ENCODE peak calls at places on chromosome 5, in ten cellular contexts. One of them, this sample, is unnamed.

GRCh38 chr5:83306572-83307241 is 164.8 kb upstream of the VCAN start:
- DNase-seq in SHP77: no peak
- DNase-seq in coronary artery: peak
- DNase-seq in WTC11: no peak
- DNase-seq in progenitor cell of endocrine pancreas: no peak
- DNase-seq in PC-9: no peak
- DNase-seq in naive thymus-derived CD8-positive, alpha-beta T cell: no peak
- DNase-seq in AG20443: peak
- DNase-seq in activated CD4-positive, CD25-positive, alpha-beta regulatory T cell: no peak
- DNase-seq in CD4-positive, alpha-beta memory T cell: peak
- DNase-seq in this sample: peak

GRCh38 chr5:76693141-76693540 is 22.8 kb upstream of the F2R start:
- DNase-seq in PC-9: no peak
- DNase-seq in CD4-positive, alpha-beta memory T cell: no peak
- DNase-seq in coronary artery: no peak
- DNase-seq in SHP77: no peak
- DNase-seq in naive thymus-derived CD8-positive, alpha-beta T cell: no peak
- DNase-seq in AG20443: no peak
- DNase-seq in activated CD4-positive, CD25-positive, alpha-beta regulatory T cell: no peak
- DNase-seq in progenitor cell of endocrine pancreas: no peak
- DNase-seq in WTC11: no peak
- DNase-seq in this sample: no peak

GRCh38 chr5:125659316-125660071 is 763.7 kb upstream of the GRAMD2B start:
- DNase-seq in WTC11: no peak
- DNase-seq in CD4-positive, alpha-beta memory T cell: no peak
- DNase-seq in activated CD4-positive, CD25-positive, alpha-beta regulatory T cell: no peak
- DNase-seq in PC-9: no peak
- DNase-seq in progenitor cell of endocrine pancreas: no peak
- DNase-seq in naive thymus-derived CD8-positive, alpha-beta T cell: no peak
- DNase-seq in SHP77: no peak
- DNase-seq in AG20443: no peak
- DNase-seq in coronary artery: no peak
- DNase-seq in this sample: no peak

GRCh38 chr5:73513996-73514395 is 15.8 kb downstream of the BTF3 start:
- DNase-seq in AG20443: no peak
- DNase-seq in activated CD4-positive, CD25-positive, alpha-beta regulatory T cell: no peak
- DNase-seq in CD4-positive, alpha-beta memory T cell: no peak
- DNase-seq in WTC11: no peak
- DNase-seq in progenitor cell of endocrine pancreas: no peak
- DNase-seq in SHP77: no peak
- DNase-seq in coronary artery: no peak
- DNase-seq in naive thymus-derived CD8-positive, alpha-beta T cell: no peak
- DNase-seq in PC-9: peak
- DNase-seq in this sample: no peak

GRCh38 chr5:127031147-127031862 is 947 bp upstream of the MARCHF3 start:
- DNase-seq in CD4-positive, alpha-beta memory T cell: peak
- DNase-seq in WTC11: peak
- DNase-seq in naive thymus-derived CD8-positive, alpha-beta T cell: peak
- DNase-seq in SHP77: no peak
- DNase-seq in AG20443: no peak
- DNase-seq in progenitor cell of endocrine pancreas: no peak
- DNase-seq in activated CD4-positive, CD25-positive, alpha-beta regulatory T cell: no peak
- DNase-seq in PC-9: no peak
- DNase-seq in coronary artery: no peak
- DNase-seq in this sample: no peak

GRCh38 chr5:139459451-139459934 is 3.0 kb downstream of the ECSCR start:
- DNase-seq in progenitor cell of endocrine pancreas: no peak
- DNase-seq in activated CD4-positive, CD25-positive, alpha-beta regulatory T cell: no peak
- DNase-seq in coronary artery: no peak
- DNase-seq in CD4-positive, alpha-beta memory T cell: peak
- DNase-seq in naive thymus-derived CD8-positive, alpha-beta T cell: no peak
- DNase-seq in PC-9: no peak
- DNase-seq in SHP77: no peak
- DNase-seq in AG20443: no peak
- DNase-seq in WTC11: no peak
- DNase-seq in this sample: no peak

GRCh38 chr5:113507601-113508000 is 5.9 kb upstream of the YTHDC2 start:
- DNase-seq in coronary artery: no peak
- DNase-seq in progenitor cell of endocrine pancreas: no peak
- DNase-seq in CD4-positive, alpha-beta memory T cell: no peak
- DNase-seq in WTC11: no peak
- DNase-seq in SHP77: no peak
- DNase-seq in activated CD4-positive, CD25-positive, alpha-beta regulatory T cell: no peak
- DNase-seq in naive thymus-derived CD8-positive, alpha-beta T cell: no peak
- DNase-seq in PC-9: peak
- DNase-seq in AG20443: no peak
- DNase-seq in this sample: no peak

GRCh38 chr5:39102684-39103155 is 28.5 kb upstream of the RICTOR start:
- DNase-seq in naive thymus-derived CD8-positive, alpha-beta T cell: no peak
- DNase-seq in progenitor cell of endocrine pancreas: no peak
- DNase-seq in activated CD4-positive, CD25-positive, alpha-beta regulatory T cell: no peak
- DNase-seq in AG20443: no peak
- DNase-seq in CD4-positive, alpha-beta memory T cell: no peak
- DNase-seq in PC-9: no peak
- DNase-seq in WTC11: no peak
- DNase-seq in coronary artery: no peak
- DNase-seq in SHP77: no peak
- DNase-seq in this sample: no peak

GRCh38 chr5:72837524-72838096 is 21.1 kb downstream of the TNPO1 start:
- DNase-seq in WTC11: no peak
- DNase-seq in PC-9: no peak
- DNase-seq in coronary artery: no peak
- DNase-seq in naive thymus-derived CD8-positive, alpha-beta T cell: no peak
- DNase-seq in SHP77: no peak
- DNase-seq in AG20443: no peak
- DNase-seq in CD4-positive, alpha-beta memory T cell: no peak
- DNase-seq in activated CD4-positive, CD25-positive, alpha-beta regulatory T cell: no peak
- DNase-seq in progenitor cell of endocrine pancreas: no peak
- DNase-seq in this sample: no peak

GRCh38 chr5:42507451-42508092 is 84.3 kb downstream of the GHR start:
- DNase-seq in progenitor cell of endocrine pancreas: no peak
- DNase-seq in PC-9: no peak
- DNase-seq in SHP77: no peak
- DNase-seq in WTC11: no peak
- DNase-seq in naive thymus-derived CD8-positive, alpha-beta T cell: no peak
- DNase-seq in coronary artery: no peak
- DNase-seq in AG20443: no peak
- DNase-seq in CD4-positive, alpha-beta memory T cell: no peak
- DNase-seq in activated CD4-positive, CD25-positive, alpha-beta regulatory T cell: no peak
- DNase-seq in this sample: no peak

GRCh38 chr5:177997319-177997670 is 1.3 kb upstream of the PROP1 start:
- DNase-seq in activated CD4-positive, CD25-positive, alpha-beta regulatory T cell: no peak
- DNase-seq in AG20443: peak
- DNase-seq in SHP77: no peak
- DNase-seq in naive thymus-derived CD8-positive, alpha-beta T cell: no peak
- DNase-seq in PC-9: no peak
- DNase-seq in progenitor cell of endocrine pancreas: no peak
- DNase-seq in CD4-positive, alpha-beta memory T cell: no peak
- DNase-seq in coronary artery: no peak
- DNase-seq in WTC11: no peak
- DNase-seq in this sample: no peak

GRCh38 chr5:100731768-100732167 is 171.3 kb downstream of the ST8SIA4 start:
- DNase-seq in progenitor cell of endocrine pancreas: no peak
- DNase-seq in naive thymus-derived CD8-positive, alpha-beta T cell: peak
- DNase-seq in activated CD4-positive, CD25-positive, alpha-beta regulatory T cell: no peak
- DNase-seq in CD4-positive, alpha-beta memory T cell: peak
- DNase-seq in coronary artery: no peak
- DNase-seq in AG20443: no peak
- DNase-seq in PC-9: no peak
- DNase-seq in WTC11: no peak
- DNase-seq in SHP77: peak
- DNase-seq in this sample: no peak

GRCh38 chr5:87390075-87390474 is 22.7 kb downstream of the CCNH start:
- DNase-seq in WTC11: no peak
- DNase-seq in CD4-positive, alpha-beta memory T cell: no peak
- DNase-seq in progenitor cell of endocrine pancreas: no peak
- DNase-seq in AG20443: no peak
- DNase-seq in activated CD4-positive, CD25-positive, alpha-beta regulatory T cell: no peak
- DNase-seq in coronary artery: no peak
- DNase-seq in naive thymus-derived CD8-positive, alpha-beta T cell: no peak
- DNase-seq in SHP77: no peak
- DNase-seq in PC-9: no peak
- DNase-seq in this sample: no peak

GRCh38 chr5:162603399-162603798 is 535.8 kb downstream of the GABRG2 start:
- DNase-seq in AG20443: no peak
- DNase-seq in progenitor cell of endocrine pancreas: no peak
- DNase-seq in activated CD4-positive, CD25-positive, alpha-beta regulatory T cell: no peak
- DNase-seq in CD4-positive, alpha-beta memory T cell: no peak
- DNase-seq in naive thymus-derived CD8-positive, alpha-beta T cell: no peak
- DNase-seq in PC-9: no peak
- DNase-seq in WTC11: no peak
- DNase-seq in coronary artery: no peak
- DNase-seq in SHP77: no peak
- DNase-seq in this sample: no peak

GRCh38 chr5:7789567-7789966 is 61.4 kb downstream of the CFAP90 start:
- DNase-seq in activated CD4-positive, CD25-positive, alpha-beta regulatory T cell: no peak
- DNase-seq in CD4-positive, alpha-beta memory T cell: no peak
- DNase-seq in PC-9: no peak
- DNase-seq in SHP77: no peak
- DNase-seq in WTC11: no peak
- DNase-seq in AG20443: no peak
- DNase-seq in progenitor cell of endocrine pancreas: no peak
- DNase-seq in naive thymus-derived CD8-positive, alpha-beta T cell: no peak
- DNase-seq in coronary artery: no peak
- DNase-seq in this sample: no peak

GRCh38 chr5:451587-452458 is 8.8 kb downstream of the EXOC3 start:
- DNase-seq in coronary artery: no peak
- DNase-seq in WTC11: no peak
- DNase-seq in naive thymus-derived CD8-positive, alpha-beta T cell: no peak
- DNase-seq in CD4-positive, alpha-beta memory T cell: no peak
- DNase-seq in activated CD4-positive, CD25-positive, alpha-beta regulatory T cell: no peak
- DNase-seq in SHP77: no peak
- DNase-seq in PC-9: no peak
- DNase-seq in AG20443: no peak
- DNase-seq in progenitor cell of endocrine pancreas: no peak
- DNase-seq in this sample: no peak

GRCh38 chr5:18534119-18534518 is 899.9 kb downstream of the TAF11L14 start:
- DNase-seq in naive thymus-derived CD8-positive, alpha-beta T cell: no peak
- DNase-seq in progenitor cell of endocrine pancreas: no peak
- DNase-seq in AG20443: no peak
- DNase-seq in CD4-positive, alpha-beta memory T cell: no peak
- DNase-seq in PC-9: no peak
- DNase-seq in SHP77: no peak
- DNase-seq in WTC11: no peak
- DNase-seq in coronary artery: no peak
- DNase-seq in activated CD4-positive, CD25-positive, alpha-beta regulatory T cell: no peak
- DNase-seq in this sample: no peak

GRCh38 chr5:179608131-179608581 is 15.3 kb downstream of the HNRNPH1 start:
- DNase-seq in WTC11: no peak
- DNase-seq in SHP77: no peak
- DNase-seq in progenitor cell of endocrine pancreas: no peak
- DNase-seq in activated CD4-positive, CD25-positive, alpha-beta regulatory T cell: no peak
- DNase-seq in naive thymus-derived CD8-positive, alpha-beta T cell: peak
- DNase-seq in coronary artery: no peak
- DNase-seq in PC-9: no peak
- DNase-seq in CD4-positive, alpha-beta memory T cell: peak
- DNase-seq in AG20443: no peak
- DNase-seq in this sample: no peak

GRCh38 chr5:126178521-126178920 is 244.7 kb upstream of the GRAMD2B start:
- DNase-seq in naive thymus-derived CD8-positive, alpha-beta T cell: no peak
- DNase-seq in AG20443: peak
- DNase-seq in CD4-positive, alpha-beta memory T cell: no peak
- DNase-seq in coronary artery: no peak
- DNase-seq in PC-9: no peak
- DNase-seq in WTC11: no peak
- DNase-seq in SHP77: no peak
- DNase-seq in progenitor cell of endocrine pancreas: no peak
- DNase-seq in activated CD4-positive, CD25-positive, alpha-beta regulatory T cell: no peak
- DNase-seq in this sample: peak

GRCh38 chr5:169636477-169637084 is 494 bp upstream of the DOCK2 start:
- DNase-seq in AG20443: no peak
- DNase-seq in progenitor cell of endocrine pancreas: no peak
- DNase-seq in WTC11: no peak
- DNase-seq in SHP77: no peak
- DNase-seq in CD4-positive, alpha-beta memory T cell: no peak
- DNase-seq in activated CD4-positive, CD25-positive, alpha-beta regulatory T cell: no peak
- DNase-seq in PC-9: no peak
- DNase-seq in coronary artery: no peak
- DNase-seq in naive thymus-derived CD8-positive, alpha-beta T cell: no peak
- DNase-seq in this sample: no peak

GRCh38 chr5:57692582-57693487 is 210.2 kb upstream of the ACTBL2 start:
- DNase-seq in SHP77: peak
- DNase-seq in CD4-positive, alpha-beta memory T cell: no peak
- DNase-seq in activated CD4-positive, CD25-positive, alpha-beta regulatory T cell: no peak
- DNase-seq in AG20443: peak
- DNase-seq in coronary artery: peak
- DNase-seq in naive thymus-derived CD8-positive, alpha-beta T cell: no peak
- DNase-seq in progenitor cell of endocrine pancreas: peak
- DNase-seq in WTC11: peak
- DNase-seq in PC-9: peak
- DNase-seq in this sample: peak

GRCh38 chr5:16437974-16438373 is 27.6 kb downstream of the ZNF622 start:
- DNase-seq in AG20443: peak
- DNase-seq in PC-9: no peak
- DNase-seq in naive thymus-derived CD8-positive, alpha-beta T cell: no peak
- DNase-seq in coronary artery: no peak
- DNase-seq in activated CD4-positive, CD25-positive, alpha-beta regulatory T cell: no peak
- DNase-seq in progenitor cell of endocrine pancreas: no peak
- DNase-seq in SHP77: no peak
- DNase-seq in CD4-positive, alpha-beta memory T cell: no peak
- DNase-seq in WTC11: no peak
- DNase-seq in this sample: no peak

GRCh38 chr5:165630211-165630866 is 2124.9 kb downstream of the MAT2B start:
- DNase-seq in naive thymus-derived CD8-positive, alpha-beta T cell: no peak
- DNase-seq in AG20443: peak
- DNase-seq in coronary artery: no peak
- DNase-seq in WTC11: peak
- DNase-seq in activated CD4-positive, CD25-positive, alpha-beta regulatory T cell: no peak
- DNase-seq in SHP77: peak
- DNase-seq in PC-9: no peak
- DNase-seq in CD4-positive, alpha-beta memory T cell: no peak
- DNase-seq in progenitor cell of endocrine pancreas: peak
- DNase-seq in this sample: no peak

GRCh38 chr5:137629646-137630045 is 106.2 kb downstream of the KLHL3 start:
- DNase-seq in CD4-positive, alpha-beta memory T cell: no peak
- DNase-seq in activated CD4-positive, CD25-positive, alpha-beta regulatory T cell: no peak
- DNase-seq in coronary artery: no peak
- DNase-seq in SHP77: peak
- DNase-seq in AG20443: peak
- DNase-seq in PC-9: no peak
- DNase-seq in WTC11: peak
- DNase-seq in naive thymus-derived CD8-positive, alpha-beta T cell: peak
- DNase-seq in progenitor cell of endocrine pancreas: no peak
- DNase-seq in this sample: peak

GRCh38 chr5:67404261-67405100 is 207.9 kb upstream of the CD180 start:
- DNase-seq in progenitor cell of endocrine pancreas: no peak
- DNase-seq in coronary artery: no peak
- DNase-seq in naive thymus-derived CD8-positive, alpha-beta T cell: no peak
- DNase-seq in PC-9: no peak
- DNase-seq in WTC11: no peak
- DNase-seq in CD4-positive, alpha-beta memory T cell: no peak
- DNase-seq in SHP77: no peak
- DNase-seq in activated CD4-positive, CD25-positive, alpha-beta regulatory T cell: no peak
- DNase-seq in AG20443: no peak
- DNase-seq in this sample: no peak